ENCODE peak calls at places on chromosomes 6 and 20, in four cellular contexts. Z is HepG2, E is H1, V is K562. L is an unnamed sample.

GRCh38 chr6:118509009-118509617 is 39.0 kb upstream of the PLN start:
- DNase-seq in Z (peak), E (no peak), V (peak), L (peak)

GRCh38 chr6:111817451-111818146 is 55.7 kb downstream of the FYN start:
- DNase-seq in Z (no peak), E (no peak), V (no peak), L (no peak)

GRCh38 chr6:138818496-138819194 is 22.8 kb downstream of the ECT2L start:
- DNase-seq in Z (no peak), E (no peak), V (no peak), L (no peak)

GRCh38 chr6:18595774-18596528 is 208.8 kb downstream of the RNF144B start:
- DNase-seq in Z (peak), E (peak), V (peak), L (peak)

GRCh38 chr20:32332614-32333013 is 25.5 kb upstream of the ASXL1 start:
- DNase-seq in Z (no peak), E (no peak), V (no peak), L (no peak)

GRCh38 chr20:31604567-31605030 is 490 bp upstream of the ID1 start:
- DNase-seq in Z (peak), E (no peak), V (no peak), L (no peak)

GRCh38 chr6:2496291-2496690 is 250.9 kb upstream of the GMDS start:
- DNase-seq in Z (no peak), E (no peak), V (no peak), L (no peak)

GRCh38 chr20:14860410-14860814 is 523.0 kb upstream of the FLRT3 start:
- DNase-seq in Z (peak), E (peak), V (no peak), L (peak)

GRCh38 chr6:24640166-24640565 is 5.8 kb downstream of the KIAA0319 start:
- DNase-seq in Z (no peak), E (no peak), V (no peak), L (no peak)

GRCh38 chr6:96542702-96543101 is 20.2 kb upstream of the FHL5 start:
- DNase-seq in Z (no peak), E (no peak), V (no peak), L (peak)

GRCh38 chr6:79608334-79609224 is 22.6 kb upstream of the SH3BGRL2 start:
- DNase-seq in Z (peak), E (no peak), V (no peak), L (peak)

GRCh38 chr20:64150756-64151633 is 13.3 kb upstream of the MYT1 start:
- DNase-seq in Z (no peak), E (peak), V (no peak), L (no peak)

GRCh38 chr6:53441761-53442160 is 93.0 kb upstream of the ELOVL5 start:
- DNase-seq in Z (no peak), E (no peak), V (no peak), L (no peak)

GRCh38 chr6:35026434-35027222 is 114.5 kb downstream of the TCP11 start:
- DNase-seq in Z (no peak), E (no peak), V (no peak), L (no peak)

GRCh38 chr6:18147160-18147559 is 7.7 kb downstream of the TPMT start:
- DNase-seq in Z (peak), E (no peak), V (no peak), L (no peak)

GRCh38 chr20:37504404-37505096 is 16.5 kb upstream of the NNAT start:
- DNase-seq in Z (no peak), E (no peak), V (no peak), L (no peak)

GRCh38 chr6:111685058-111685457 is 79.4 kb upstream of the TRAF3IP2 start:
- DNase-seq in Z (no peak), E (no peak), V (no peak), L (no peak)

GRCh38 chr20:14622796-14623195 is 285.4 kb upstream of the FLRT3 start:
- DNase-seq in Z (peak), E (no peak), V (no peak), L (peak)

GRCh38 chr6:140779341-140779740 is 1353.4 kb upstream of the GJE1 start:
- DNase-seq in Z (no peak), E (no peak), V (no peak), L (no peak)

GRCh38 chr6:82298012-82298411 is 50.5 kb upstream of the IBTK start:
- DNase-seq in Z (no peak), E (no peak), V (no peak), L (peak)

GRCh38 chr20:10513931-10514575 is 78.9 kb downstream of the SLX4IP start:
- DNase-seq in Z (no peak), E (no peak), V (no peak), L (no peak)

GRCh38 chr20:46580613-46581012 is 30.2 kb upstream of the OCSTAMP start:
- DNase-seq in Z (no peak), E (no peak), V (no peak), L (no peak)
- TF ChIP-seq RNF2 in Z (no peak), E (no peak), V (no peak), L (no peak)

DNA sequence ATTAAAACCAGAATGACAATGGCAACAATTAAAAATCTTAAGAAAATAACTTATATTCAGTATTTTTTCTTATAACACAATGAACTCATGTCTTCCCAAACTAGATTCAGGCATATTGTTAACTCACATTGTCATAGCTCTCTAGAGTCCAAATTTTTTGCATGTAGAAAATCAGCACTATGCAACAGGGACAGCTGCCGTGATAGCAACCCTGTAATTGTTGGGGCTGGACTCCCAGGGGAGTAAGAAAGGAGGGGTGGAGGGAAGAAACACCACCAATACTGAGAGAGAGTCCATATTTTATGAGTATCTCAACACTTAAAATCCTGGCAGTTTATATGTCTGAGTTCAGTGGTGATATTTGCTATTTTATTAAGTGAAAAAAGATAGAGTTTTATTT is 89.6 kb upstream of the HS3ST5 start:
- DNase-seq in Z (no peak), E (no peak), V (no peak), L (no peak)
- TF ChIP-seq RNF2 in Z (no peak), E (no peak), V (no peak), L (no peak)

GRCh38 chr20:25283221-25283951 is 35.5 kb downstream of the PYGB start:
- DNase-seq in Z (no peak), E (peak), V (no peak), L (no peak)

GRCh38 chr20:25281541-25281991 is 33.7 kb downstream of the PYGB start:
- DNase-seq in Z (no peak), E (no peak), V (no peak), L (no peak)

GRCh38 chr20:25280574-25281535 is 33.0 kb downstream of the PYGB start:
- DNase-seq in Z (no peak), E (peak), V (no peak), L (no peak)

GRCh38 chr20:25282796-25283195 is 34.9 kb downstream of the PYGB start:
- DNase-seq in Z (no peak), E (peak), V (no peak), L (no peak)

GRCh38 chr20:25282034-25282781 is 34.3 kb downstream of the PYGB start:
- DNase-seq in Z (no peak), E (peak), V (no peak), L (no peak)
- TF ChIP-seq RNF2 in Z (no peak), E (no peak), V (no peak), L (no peak)

GRCh38 chr6:56938634-56939294 is 16.1 kb upstream of the BEND6 start:
- DNase-seq in Z (peak), E (no peak), V (no peak), L (peak)
- TF ChIP-seq RNF2 in Z (no peak), E (no peak), V (no peak), L (no peak)

GRCh38 chr6:137736048-137736846 is 130.8 kb upstream of the TNFAIP3 start:
- DNase-seq in Z (no peak), E (no peak), V (no peak), L (no peak)

GRCh38 chr6:137736919-137737318 is 130.1 kb upstream of the TNFAIP3 start:
- DNase-seq in Z (no peak), E (no peak), V (no peak), L (no peak)

GRCh38 chr6:137739544-137739943 is 127.5 kb upstream of the TNFAIP3 start:
- DNase-seq in Z (no peak), E (no peak), V (no peak), L (no peak)

GRCh38 chr6:137738931-137739504 is 128.0 kb upstream of the TNFAIP3 start:
- DNase-seq in Z (no peak), E (no peak), V (no peak), L (no peak)

GRCh38 chr6:137738197-137738596 is 128.9 kb upstream of the TNFAIP3 start:
- DNase-seq in Z (no peak), E (no peak), V (no peak), L (peak)
- TF ChIP-seq RNF2 in Z (no peak), E (no peak), V (no peak), L (no peak)

GRCh38 chr6:7672066-7673062 is 53.5 kb upstream of the BMP6 start:
- DNase-seq in Z (no peak), E (no peak), V (no peak), L (no peak)
- TF ChIP-seq RNF2 in Z (no peak), E (no peak), V (no peak), L (no peak)

GRCh38 chr20:48771542-48771941 is 56.3 kb downstream of the PREX1 start:
- DNase-seq in Z (no peak), E (no peak), V (no peak), L (no peak)
- TF ChIP-seq RNF2 in Z (no peak), E (no peak), V (no peak), L (no peak)

GRCh38 chr6:132063204-132063603 is 112.0 kb upstream of the CCN2 start:
- DNase-seq in Z (no peak), E (no peak), V (no peak), L (no peak)
- TF ChIP-seq RNF2 in Z (no peak), E (no peak), V (no peak), L (no peak)

GRCh38 chr20:19211252-19211651 is 1.2 kb upstream of the SLC24A3 start:
- DNase-seq in Z (no peak), E (no peak), V (no peak), L (no peak)

GRCh38 chr20:19211661-19212523 is 550 bp upstream of the SLC24A3 start:
- DNase-seq in Z (no peak), E (peak), V (no peak), L (no peak)

GRCh38 chr20:19207541-19207940 is 4.9 kb upstream of the SLC24A3 start:
- DNase-seq in Z (no peak), E (no peak), V (no peak), L (no peak)

GRCh38 chr20:19212524-19213502 is at the start of gene SLC24A3:
- DNase-seq in Z (peak), E (peak), V (no peak), L (peak)

DNA sequence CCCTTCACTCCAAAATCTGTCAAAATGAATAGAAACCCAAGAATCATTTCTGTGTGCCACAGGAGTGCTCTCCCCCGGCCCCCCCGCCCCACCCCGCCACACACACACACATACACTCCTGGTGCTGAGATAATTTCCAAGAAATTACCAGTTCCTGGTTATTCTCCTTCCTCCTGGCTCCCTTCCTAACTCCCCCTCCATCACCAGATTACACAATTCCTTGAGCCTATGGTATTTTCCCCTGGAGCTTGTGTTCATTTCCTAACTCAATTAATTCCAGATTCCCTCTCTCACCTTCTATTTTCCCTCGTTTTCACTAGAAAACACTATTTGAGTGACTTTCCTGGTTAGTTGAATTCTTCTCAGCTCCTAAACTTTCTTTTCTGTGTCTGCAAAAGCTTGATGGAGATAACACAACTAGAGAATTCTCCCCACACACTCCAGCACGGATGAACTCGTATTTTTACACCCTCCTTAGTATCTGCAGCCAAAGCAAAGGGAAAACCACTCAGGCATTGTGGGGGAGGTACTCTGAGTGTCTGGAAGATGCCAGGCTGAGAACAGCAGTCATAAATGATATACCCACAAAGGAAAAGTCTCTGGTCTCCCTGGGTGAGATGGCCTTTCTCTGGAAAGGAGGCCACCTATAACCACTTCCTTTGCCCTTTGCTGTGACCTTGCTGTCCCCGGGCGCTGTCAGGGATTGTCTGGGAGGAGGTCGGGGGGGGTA is 1.9 kb upstream of the SLC24A3 start:
- DNase-seq in Z (no peak), E (no peak), V (no peak), L (no peak)
- TF ChIP-seq RNF2 in Z (no peak), E (no peak), V (no peak), L (no peak)

L was measured in A549.